ENCODE peak calls at places on chromosomes 4 and X, in five cellular contexts. Q is Peyer's patch, W is lower lobe of right lung, G is GM23338, E is fibroblast of lung. H is an unnamed sample.

GRCh38 chrX:24294619-24295018 is 19.2 kb downstream of the SUPT20HL2 start:
- DNase-seq in Q (no peak), E (no peak), G (peak), W (no peak), H (no peak)

GRCh38 chr4:8504279-8505007 is 63.9 kb downstream of the TRMT44 start:
- DNase-seq in G (no peak), E (no peak), Q (no peak), W (no peak), H (no peak)

GRCh38 chr4:36841583-36842326 is 402.8 kb upstream of the NWD2 start:
- DNase-seq in G (no peak), Q (no peak), W (no peak), E (peak), H (no peak)

GRCh38 chrX:100363926-100364325 is 46.1 kb downstream of the PCDH19 start:
- DNase-seq in Q (no peak), E (no peak), G (peak), W (no peak), H (no peak)

GRCh38 chrX:7515681-7516413 is 327.1 kb upstream of the VCX start:
- DNase-seq in Q (no peak), E (no peak), W (no peak), G (peak), H (no peak)

GRCh38 chr4:3374011-3374645 is 67.6 kb upstream of the HGFAC start:
- DNase-seq in E (no peak), W (peak), Q (peak), G (no peak), H (no peak)

GRCh38 chr4:38562751-38563198 is 101.2 kb upstream of the KLF3 start:
- DNase-seq in W (no peak), E (no peak), Q (no peak), G (no peak), H (no peak)

GRCh38 chr4:109559983-109560686 is at the start of gene MCUB:
- DNase-seq in G (peak), W (peak), Q (peak), E (peak), H (peak)

GRCh38 chrX:134186362-134187121 is 50.4 kb upstream of the CCDC160 start:
- DNase-seq in G (no peak), W (no peak), E (no peak), Q (peak), H (no peak)

GRCh38 chr4:160319868-160320260 is 1217.0 kb downstream of the RAPGEF2 start:
- DNase-seq in W (no peak), E (no peak), G (no peak), Q (no peak), H (no peak)

GRCh38 chr4:891747-892146 is 40.4 kb downstream of the GAK start:
- DNase-seq in Q (no peak), G (peak), E (no peak), W (no peak), H (no peak)

GRCh38 chr4:86482851-86483490 is 111.1 kb upstream of the PTPN13 start:
- DNase-seq in G (peak), Q (no peak), W (no peak), E (peak), H (no peak)

GRCh38 chrX:155612312-155613224 is at the start of gene TMLHE:
- DNase-seq in G (peak), W (peak), Q (peak), E (peak), H (peak)

GRCh38 chrX:15854080-15854655 is 445 bp downstream of the AP1S2 start:
- DNase-seq in W (peak), Q (peak), G (peak), E (no peak), H (peak)

GRCh38 chrX:132480581-132481203 is 8.1 kb downstream of the MBNL3 start:
- DNase-seq in G (no peak), Q (peak), E (peak), W (peak), H (no peak)

GRCh38 chrX:78329486-78329885 is 2.1 kb upstream of the CYSLTR1 start:
- DNase-seq in Q (peak), W (no peak), G (no peak), E (no peak), H (no peak)

GRCh38 chr4:82422616-82423015 is 7.6 kb downstream of the HNRNPDL start:
- DNase-seq in W (no peak), E (no peak), G (no peak), Q (no peak), H (no peak)

GRCh38 chrX:1466232-1466661 is 13.5 kb upstream of the ASMTL start:
- DNase-seq in E (no peak), G (no peak), Q (peak), W (peak), H (peak)

DNA sequence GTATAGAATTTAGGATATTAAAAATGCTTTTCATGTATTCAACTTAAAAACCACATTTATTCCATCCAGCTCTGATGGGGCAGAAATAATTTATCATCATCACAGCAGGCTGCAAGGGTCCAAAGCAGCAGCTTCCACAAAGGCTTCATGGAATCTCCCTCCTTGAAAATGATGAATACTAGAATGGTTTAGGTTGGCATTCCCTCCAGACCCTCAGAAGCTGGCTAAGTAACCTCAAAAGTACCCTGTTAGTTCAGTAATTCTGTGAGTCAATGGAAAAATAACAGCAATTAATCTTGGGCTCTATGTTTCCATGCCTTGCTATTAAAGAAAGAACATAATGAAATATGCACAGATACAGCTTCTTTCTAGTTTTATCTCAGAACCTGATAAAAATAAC is 594.9 kb upstream of the DIPK2B start:
- DNase-seq in E (peak), W (no peak), Q (no peak), G (no peak), H (no peak)
- H3K4me3 ChIP-seq in E (no peak), W (no peak), Q (no peak), G (no peak), H (no peak)

GRCh38 chrX:49309401-49309981 is 6.0 kb downstream of the GAGE10 start:
- DNase-seq in E (peak), Q (no peak), W (no peak), G (peak), H (no peak)
- H3K4me3 ChIP-seq in E (peak), Q (peak), W (peak), G (peak), H (peak)

GRCh38 chr4:2243682-2244380 is 1.9 kb upstream of the HAUS3 start:
- DNase-seq in Q (peak), G (no peak), W (peak), E (peak), H (peak)
- H3K4me3 ChIP-seq in Q (no peak), G (no peak), W (no peak), E (no peak), H (no peak)

GRCh38 chrX:42050345-42050744 is 127.0 kb upstream of the CASK start:
- DNase-seq in E (no peak), W (no peak), Q (no peak), G (no peak), H (no peak)
- H3K4me3 ChIP-seq in E (no peak), W (no peak), Q (no peak), G (no peak), H (no peak)

GRCh38 chr4:124061413-124061812 is 651.1 kb downstream of the ANKRD50 start:
- DNase-seq in G (no peak), Q (no peak), W (no peak), E (peak), H (no peak)
- H3K4me3 ChIP-seq in G (no peak), Q (no peak), W (no peak), E (no peak), H (no peak)

GRCh38 chrX:74421181-74422028 is at the start of gene SLC16A2:
- DNase-seq in E (peak), W (peak), Q (peak), G (peak), H (peak)

GRCh38 chrX:74422029-74422352 is 698 bp downstream of the SLC16A2 start:
- DNase-seq in G (peak), Q (no peak), E (no peak), W (no peak), H (peak)

GRCh38 chrX:74426071-74426470 is 4.8 kb downstream of the SLC16A2 start:
- DNase-seq in E (no peak), G (peak), W (no peak), Q (no peak), H (no peak)

GRCh38 chrX:74422576-74423288 is 1.4 kb downstream of the SLC16A2 start:
- DNase-seq in W (peak), E (peak), G (peak), Q (no peak), H (peak)

DNA sequence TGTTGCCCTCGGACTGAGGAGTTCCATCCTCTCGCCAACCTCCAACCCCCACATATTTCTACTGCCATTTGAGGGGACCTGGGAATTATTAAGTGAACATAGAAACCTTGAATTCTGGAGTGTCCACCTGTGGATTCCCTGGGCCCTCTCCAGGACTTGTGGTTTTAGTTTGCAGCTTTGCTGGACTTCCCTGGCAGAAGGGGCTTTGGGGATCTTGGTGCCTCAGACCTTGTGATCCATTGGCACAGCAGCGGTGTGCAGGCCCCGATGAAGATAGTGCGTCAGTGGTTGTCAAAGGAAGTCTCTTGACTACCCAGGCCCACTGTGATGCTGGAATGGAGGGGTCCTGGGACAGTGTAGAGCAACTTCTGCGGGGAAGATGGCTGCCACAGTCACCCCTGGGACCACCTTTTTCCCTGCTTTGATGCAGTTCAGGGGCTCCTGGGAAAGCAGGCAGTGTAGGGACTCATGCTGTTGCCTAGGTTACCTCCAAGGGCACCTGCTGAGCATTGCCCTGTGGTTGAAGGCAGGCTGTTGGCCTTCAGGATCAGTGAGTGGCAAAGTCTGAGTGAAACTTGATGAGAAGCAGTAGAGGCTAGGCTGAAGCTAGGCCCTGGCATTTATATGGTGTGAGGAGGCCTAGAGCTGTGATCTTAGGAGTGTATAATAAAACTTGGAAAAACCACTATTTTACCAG is 2.1 kb downstream of the SLC16A2 start:
- DNase-seq in E (no peak), Q (no peak), G (peak), W (no peak), H (no peak)
- H3K4me3 ChIP-seq in E (peak), Q (peak), G (peak), W (no peak), H (peak)

DNA sequence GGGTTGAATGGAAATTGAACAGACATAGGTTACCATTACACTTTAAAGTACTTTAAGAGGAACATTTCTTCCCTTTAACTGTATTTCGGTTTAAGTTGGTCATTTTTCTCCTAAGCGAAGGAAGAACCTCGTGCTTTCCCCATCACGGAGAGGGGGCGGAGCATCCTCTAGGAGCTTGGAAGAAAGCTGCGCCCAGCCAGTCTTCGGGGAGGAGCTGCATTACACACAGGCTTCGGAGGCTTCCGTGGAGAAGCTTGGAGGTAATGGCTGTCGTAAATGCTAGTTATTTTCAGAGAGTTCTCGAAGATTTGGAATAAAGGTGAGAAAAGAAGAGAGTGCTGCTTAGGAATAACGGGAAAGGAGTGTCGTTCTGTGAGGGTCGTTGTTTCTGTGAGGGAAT is at the start of gene PWWP3B:
- DNase-seq in G (peak), W (peak), E (peak), Q (no peak), H (no peak)
- H3K4me3 ChIP-seq in G (peak), W (no peak), E (no peak), Q (no peak), H (peak)